ENCODE peak calls at places on chromosomes 3 and 15, in eight cellular contexts. F is WTC11; S is CD4-positive, alpha-beta T cell; X is upper lobe of left lung; E is mammary epithelial cell; N is GM12864; P is H9; K is mucosa of descending colon. O is an unnamed sample.
A peak's percentile ranks its signal among the peaks of the same experiment; 100 is the strongest.

GRCh38 chr3:77150028-77150427 is 110.1 kb downstream of the ROBO2 start:
- DNase-seq in F (no peak), S (no peak), X (no peak), E (no peak), N (no peak), P (no peak), K (no peak), O (no peak)

GRCh38 chr15:101320501-101321052 is 25.5 kb upstream of the SNRPA1 start:
- DNase-seq in F (peak; percentile 64), S (peak; percentile 37), X (no peak), E (no peak), N (no peak), P (peak; percentile 78), K (peak; percentile 50), O (peak; percentile 60)

GRCh38 chr3:44989636-44990373 is 13.8 kb downstream of the EXOSC7 start:
- DNase-seq in F (no peak), S (no peak), X (no peak), E (no peak), N (no peak), P (no peak), K (no peak), O (no peak)

GRCh38 chr15:99432271-99433025 is 133.3 kb upstream of the MEF2A start:
- DNase-seq in F (no peak), S (no peak), X (peak; percentile 50), E (no peak), N (no peak), P (no peak), K (no peak), O (no peak)

GRCh38 chr15:64749999-64750657 is 25.3 kb downstream of the RBPMS2 start:
- DNase-seq in F (peak; percentile 66), S (no peak), X (no peak), E (no peak), N (no peak), P (peak; percentile 84), K (no peak), O (no peak)

GRCh38 chr3:122674339-122674738 is 6.3 kb upstream of the PARP14 start:
- DNase-seq in F (no peak), S (no peak), X (no peak), E (no peak), N (no peak), P (no peak), K (no peak), O (no peak)

GRCh38 chr3:154872089-154872488 is 208.0 kb upstream of the MME start:
- DNase-seq in F (no peak), S (no peak), X (no peak), E (no peak), N (no peak), P (no peak), K (no peak), O (no peak)

GRCh38 chr15:39931615-39932014 is 2.3 kb upstream of the EIF2AK4 start:
- DNase-seq in F (no peak), S (no peak), X (no peak), E (no peak), N (no peak), P (no peak), K (no peak), O (no peak)

GRCh38 chr3:138174421-138175122 is at the start of gene DBR1:
- DNase-seq in F (peak; percentile 66), S (peak; percentile 59), X (peak; percentile 94), E (peak; percentile 79), N (peak; percentile 70), P (peak; percentile 77), K (peak; percentile 94), O (peak; percentile 82)

GRCh38 chr3:16906679-16907078 is 21.9 kb downstream of the PLCL2 start:
- DNase-seq in F (no peak), S (no peak), X (no peak), E (no peak), N (no peak), P (no peak), K (peak; percentile 54), O (no peak)

GRCh38 chr3:146020969-146021368 is 140.0 kb downstream of the PLOD2 start:
- DNase-seq in F (no peak), S (no peak), X (no peak), E (no peak), N (no peak), P (no peak), K (no peak), O (no peak)

DNA sequence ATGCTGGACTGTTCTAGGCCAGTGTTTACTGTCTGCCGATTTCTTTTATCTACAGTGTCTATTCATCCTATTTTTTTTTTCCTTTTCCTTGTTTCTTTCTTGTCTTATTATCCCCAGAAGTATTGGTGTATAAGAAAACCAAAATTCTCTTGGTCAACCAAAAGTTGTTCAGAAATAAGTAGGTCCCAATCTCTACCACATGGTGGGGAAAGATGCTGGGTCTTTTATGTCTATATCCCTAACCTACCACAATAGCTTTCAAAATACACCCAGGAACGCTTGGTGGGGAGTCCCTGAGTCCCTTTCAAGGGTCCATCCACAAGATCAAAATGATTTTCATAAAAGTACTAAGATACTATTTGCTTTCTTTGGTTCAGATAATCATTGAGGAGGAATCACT is 225.6 kb downstream of the CLSTN2 start:
- DNase-seq in F (no peak), S (no peak), X (no peak), E (no peak), N (no peak), P (no peak), K (no peak), O (no peak)
- TF ChIP-seq CTCF in F (no peak), S (no peak), X (no peak), E (peak; percentile 15), N (peak; percentile 10), P (no peak), K (no peak), O (no peak)

DNA sequence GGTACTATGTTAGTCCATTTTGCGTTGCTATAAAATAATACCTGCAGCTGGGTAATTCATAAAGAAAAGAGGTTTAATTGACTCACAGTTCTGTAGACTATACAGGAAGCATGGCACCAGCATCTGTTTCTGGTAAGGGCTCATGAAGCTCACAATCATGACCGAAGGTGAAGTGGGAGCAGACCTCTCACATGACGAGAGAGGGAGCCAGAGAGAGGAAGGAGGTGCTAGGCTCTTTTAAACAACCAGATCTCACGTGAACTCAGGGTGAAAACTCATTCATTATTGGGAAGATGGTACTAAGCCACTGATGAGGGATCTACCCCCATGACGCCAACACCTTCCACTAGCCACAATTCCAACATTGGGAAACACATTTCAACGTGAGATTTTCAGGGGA is 301.7 kb upstream of the MDFIC2 start:
- DNase-seq in F (no peak), S (no peak), X (no peak), E (no peak), N (no peak), P (no peak), K (no peak), O (no peak)
- TF ChIP-seq CTCF in F (no peak), S (no peak), X (no peak), E (no peak), N (no peak), P (peak; percentile 39), K (no peak), O (no peak)

GRCh38 chr15:42066764-42067415 is 27.5 kb downstream of the PLA2G4D start:
- DNase-seq in F (no peak), S (no peak), X (peak; percentile 44), E (no peak), N (no peak), P (no peak), K (no peak), O (no peak)
- TF ChIP-seq CTCF in F (peak; percentile 1), S (no peak), X (no peak), E (no peak), N (no peak), P (peak; percentile 13), K (no peak), O (no peak)

GRCh38 chr3:143348486-143349327 is 229.1 kb downstream of the CHST2 start:
- DNase-seq in F (no peak), S (no peak), X (no peak), E (no peak), N (peak; percentile 33), P (no peak), K (no peak), O (peak; percentile 13)
- TF ChIP-seq CTCF in F (no peak), S (no peak), X (no peak), E (no peak), N (peak; percentile 47), P (no peak), K (no peak), O (peak; percentile 41)

GRCh38 chr3:78610462-78611125 is 1157.2 kb downstream of the ROBO1 start:
- DNase-seq in F (no peak), S (no peak), X (no peak), E (peak; percentile 3), N (no peak), P (no peak), K (no peak), O (no peak)
- TF ChIP-seq CTCF in F (no peak), S (no peak), X (no peak), E (no peak), N (no peak), P (no peak), K (no peak), O (no peak)

GRCh38 chr3:37493485-37494080 is 319.2 kb upstream of the LRRFIP2 start:
- DNase-seq in F (no peak), S (no peak), X (no peak), E (no peak), N (no peak), P (no peak), K (no peak), O (no peak)

GRCh38 chr3:37491776-37492175 is 317.4 kb upstream of the LRRFIP2 start:
- DNase-seq in F (no peak), S (no peak), X (no peak), E (no peak), N (no peak), P (no peak), K (no peak), O (no peak)

GRCh38 chr3:37492468-37492867 is 318.1 kb upstream of the LRRFIP2 start:
- DNase-seq in F (no peak), S (no peak), X (no peak), E (no peak), N (no peak), P (no peak), K (no peak), O (no peak)

GRCh38 chr3:37494206-37494605 is 319.8 kb upstream of the LRRFIP2 start:
- DNase-seq in F (no peak), S (no peak), X (peak; percentile 66), E (no peak), N (no peak), P (no peak), K (no peak), O (no peak)

DNA sequence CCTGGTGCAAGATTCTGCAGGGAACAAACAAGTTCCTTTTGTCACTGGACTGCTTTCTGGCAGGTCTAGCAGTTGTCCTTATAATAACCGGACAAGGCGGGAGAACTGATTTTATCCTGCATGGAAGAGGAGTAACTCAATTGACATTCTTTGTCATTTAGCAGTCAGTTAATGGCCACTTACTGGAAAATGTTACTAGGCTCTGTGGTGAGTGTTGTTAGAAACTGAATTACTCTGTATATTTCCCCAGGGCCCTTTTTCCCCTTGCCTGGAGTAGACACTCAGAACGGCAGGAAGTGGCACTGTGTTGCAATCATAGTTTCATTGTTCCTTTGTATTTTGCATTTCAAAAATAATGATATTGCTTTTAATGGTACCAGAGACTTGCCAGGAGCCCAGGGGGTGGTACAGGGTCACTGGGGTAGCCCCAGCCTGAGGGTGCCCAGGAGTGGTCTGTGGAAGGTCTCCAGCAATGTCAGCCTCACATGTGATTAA is 318.6 kb upstream of the LRRFIP2 start:
- DNase-seq in F (no peak), S (no peak), X (no peak), E (peak; percentile 35), N (no peak), P (no peak), K (no peak), O (no peak)
- TF ChIP-seq CTCF in F (no peak), S (no peak), X (no peak), E (no peak), N (no peak), P (no peak), K (no peak), O (no peak)

GRCh38 chr15:41806291-41807181 is 21.4 kb upstream of the JMJD7 start:
- DNase-seq in F (peak; percentile 33), S (no peak), X (no peak), E (peak; percentile 88), N (no peak), P (peak; percentile 57), K (no peak), O (no peak)
- TF ChIP-seq CTCF in F (no peak), S (no peak), X (no peak), E (peak; percentile 71), N (no peak), P (peak; percentile 52), K (no peak), O (no peak)